ENCODE peak calls at places on chromosome 4, in five cellular contexts. I is HCT116, A is endothelial cell of umbilical vein, X is fibroblast of lung, U is neural progenitor cell. M is an unnamed sample. For H3K9me3, the result is how much of the 10 kb centered on the place peaks cover.

GRCh38 chr4:1910643-1911042 is 39.5 kb downstream of the NSD2 start:
- DNase-seq in A (peak), U (peak), X (peak), I (no peak), M (peak)

GRCh38 chr4:72500214-72500613 is 68.8 kb downstream of the ADAMTS3 start:
- DNase-seq in X (peak), A (no peak), U (no peak), I (no peak), M (no peak)

GRCh38 chr4:35164063-35164462 is 1080.3 kb downstream of the ARAP2 start:
- DNase-seq in I (no peak), X (no peak), A (no peak), U (no peak), M (no peak)

GRCh38 chr4:8665406-8666360 is 73.1 kb downstream of the CPZ start:
- DNase-seq in I (no peak), U (no peak), A (no peak), X (peak), M (no peak)

GRCh38 chr4:26583538-26583864 is 383 bp upstream of the TBC1D19 start:
- DNase-seq in I (no peak), X (peak), U (no peak), A (no peak), M (no peak)

GRCh38 chr4:51884606-51885005 is 41.7 kb downstream of the DCUN1D4 start:
- DNase-seq in U (peak), A (no peak), X (no peak), I (no peak), M (no peak)

GRCh38 chr4:86472377-86473019 is 112.6 kb upstream of the MAPK10 start:
- DNase-seq in I (no peak), X (no peak), A (no peak), U (no peak), M (peak)

GRCh38 chr4:3671571-3672464 is 94.4 kb upstream of the ADRA2C start:
- DNase-seq in I (no peak), A (no peak), U (no peak), X (no peak), M (no peak)

GRCh38 chr4:125735107-125735506 is 420.4 kb downstream of the FAT4 start:
- DNase-seq in U (peak), A (peak), I (no peak), X (peak), M (peak)

GRCh38 chr4:94871644-94872305 is 114.0 kb downstream of the BMPR1B start:
- DNase-seq in X (peak), A (no peak), I (no peak), U (no peak), M (no peak)

GRCh38 chr4:185394568-185395254 is 1.0 kb downstream of the LRP2BP start:
- DNase-seq in X (peak), U (no peak), I (no peak), A (peak), M (no peak)

GRCh38 chr4:32189788-32190187 is 1469.6 kb downstream of the PCDH7 start:
- DNase-seq in I (no peak), X (no peak), U (no peak), A (no peak), M (no peak)

GRCh38 chr4:56666279-56666678 is 14.8 kb downstream of the HOPX start:
- DNase-seq in X (no peak), U (no peak), A (peak), I (no peak), M (no peak)

GRCh38 chr4:17546678-17547077 is 30.3 kb upstream of the LAP3 start:
- DNase-seq in U (no peak), X (no peak), A (no peak), I (no peak), M (no peak)

GRCh38 chr4:1242506-1243450 is 6.2 kb downstream of the CTBP1 start:
- DNase-seq in I (no peak), X (no peak), A (no peak), U (no peak), M (no peak)

GRCh38 chr4:16914208-16914607 is 15.8 kb upstream of the LDB2 start:
- DNase-seq in X (peak), U (peak), A (peak), I (no peak), M (peak)

GRCh38 chr4:26522478-26522877 is 32.2 kb upstream of the CCKAR start:
- DNase-seq in X (peak), I (no peak), U (no peak), A (no peak), M (peak)

GRCh38 chr4:169070071-169070894 is 60.2 kb upstream of the CBR4 start:
- DNase-seq in X (peak), U (peak), A (peak), I (peak), M (peak)

GRCh38 chr4:94550352-94550751 is 98.6 kb downstream of the PDLIM5 start:
- DNase-seq in I (no peak), A (no peak), X (peak), U (no peak), M (no peak)

GRCh38 chr4:2662598-2662997 is 93.5 kb downstream of the TNIP2 start:
- DNase-seq in U (no peak), A (no peak), X (peak), I (no peak), M (no peak)

GRCh38 chr4:162981823-162982222 is 184.9 kb downstream of the NAF1 start:
- DNase-seq in X (no peak), U (no peak), I (no peak), A (no peak), M (no peak)

GRCh38 chr4:118942465-118942864 is 53.8 kb downstream of the SYNPO2 start:
- DNase-seq in U (no peak), I (no peak), X (no peak), A (no peak), M (peak)

GRCh38 chr4:1168291-1169031 is 3.9 kb downstream of the SPON2 start:
- DNase-seq in I (no peak), U (no peak), X (no peak), A (no peak), M (no peak)

GRCh38 chr4:3724319-3725231 is 41.6 kb upstream of the ADRA2C start:
- DNase-seq in X (no peak), I (no peak), U (peak), A (no peak), M (peak)

GRCh38 chr4:100504086-100504874 is 13.5 kb downstream of the EMCN start:
- DNase-seq in A (no peak), X (peak), U (no peak), I (no peak), M (no peak)

GRCh38 chr4:23827971-23828680 is 61.7 kb downstream of the PPARGC1A start:
- DNase-seq in I (no peak), A (no peak), X (peak), U (no peak), M (no peak)

GRCh38 chr4:142416711-142417275 is 429.3 kb downstream of the INPP4B start:
- DNase-seq in A (peak), X (peak), U (no peak), I (no peak), M (peak)

GRCh38 chr4:32962100-32962499 is 2241.9 kb downstream of the PCDH7 start:
- DNase-seq in X (no peak), I (no peak), U (no peak), A (no peak), M (no peak)

GRCh38 chr4:8278009-8278395 is 8.4 kb downstream of the HTRA3 start:
- DNase-seq in X (peak), A (no peak), I (no peak), U (no peak), M (no peak)

GRCh38 chr4:89134775-89135319 is 23.5 kb downstream of the TIGD2 start:
- DNase-seq in U (no peak), I (no peak), X (peak), A (peak), M (peak)

DNA sequence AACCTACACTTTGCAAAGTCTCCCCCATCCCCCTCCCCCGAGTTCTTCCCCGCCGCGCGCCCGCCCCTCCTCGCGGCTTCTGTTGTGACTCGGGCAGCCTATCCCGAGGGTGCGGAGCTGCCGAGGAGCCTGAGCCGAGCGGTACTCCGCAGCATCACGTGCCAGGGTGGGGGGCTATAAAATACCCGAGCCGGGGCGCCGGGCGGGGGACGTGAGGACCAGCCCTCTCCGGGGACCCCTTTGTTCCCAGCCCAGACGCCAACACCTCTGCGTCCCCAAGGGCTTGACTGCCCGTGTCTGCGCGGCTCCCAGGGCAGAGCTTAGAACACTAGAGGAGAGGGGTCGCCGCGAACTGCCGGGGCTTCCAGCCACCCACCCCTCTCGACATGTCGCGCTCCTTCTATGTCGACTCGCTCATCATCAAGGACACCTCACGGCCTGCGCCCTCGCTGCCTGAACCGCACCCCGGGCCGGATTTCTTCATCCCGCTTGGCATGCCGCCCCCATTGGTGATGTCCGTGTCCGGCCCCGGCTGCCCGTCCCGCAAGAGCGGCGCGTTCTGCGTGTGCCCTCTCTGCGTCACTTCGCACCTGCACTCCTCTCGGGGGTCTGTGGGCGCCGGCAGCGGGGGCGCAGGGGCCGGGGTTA is at the start of gene GSX2:
- DNase-seq in I (no peak), X (no peak), U (peak), A (no peak), M (no peak)
- TF ChIP-seq EZH2 in I (no peak), X (no peak), U (peak), A (peak), M (peak)

DNA sequence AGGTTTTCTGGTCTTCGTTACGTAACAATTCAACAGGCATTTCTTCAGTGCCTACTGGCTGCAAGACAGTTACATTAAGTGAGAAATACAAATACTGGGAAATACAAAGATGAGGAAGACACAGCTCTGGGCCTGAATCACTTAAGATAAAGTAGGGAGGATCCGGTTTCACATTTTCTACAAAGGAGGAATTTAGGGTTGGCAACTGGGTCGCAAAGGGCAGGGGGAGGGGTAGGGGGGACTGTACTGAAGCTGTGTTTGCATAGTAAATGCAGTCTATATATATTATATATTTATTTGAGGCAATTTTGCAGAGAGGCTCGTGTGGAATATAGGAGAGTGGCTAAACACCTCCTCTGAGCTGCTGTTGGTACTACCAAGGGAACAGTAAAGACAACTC is 107.4 kb downstream of the MAML3 start:
- DNase-seq in I (no peak), U (peak), A (peak), X (no peak), M (no peak)
- H3K4me3 ChIP-seq in I (no peak), U (no peak), A (no peak), X (no peak), M (no peak)

GRCh38 chr4:28443371-28443770 is 1582.7 kb downstream of the STIM2 start:
- DNase-seq in A (no peak), I (no peak), U (no peak), X (no peak), M (no peak)

GRCh38 chr4:28449080-28449479 is 1588.4 kb downstream of the STIM2 start:
- DNase-seq in U (no peak), I (no peak), A (no peak), X (no peak), M (no peak)

GRCh38 chr4:28443786-28444412 is 1583.3 kb downstream of the STIM2 start:
- DNase-seq in U (no peak), X (peak), A (no peak), I (no peak), M (no peak)

GRCh38 chr4:28444886-28445496 is 1584.3 kb downstream of the STIM2 start:
- DNase-seq in I (no peak), U (no peak), A (peak), X (no peak), M (no peak)
- H3K9me3 ChIP-seq in I (under half), U (under half), A (under half), X (under half), M (under half)

GRCh38 chr4:147941373-147941772 is 209.5 kb downstream of the ARHGAP10 start:
- DNase-seq in I (no peak), U (no peak), X (no peak), A (no peak), M (no peak)

GRCh38 chr4:147944264-147944663 is 212.4 kb downstream of the ARHGAP10 start:
- DNase-seq in I (no peak), A (no peak), U (no peak), X (no peak), M (no peak)

GRCh38 chr4:147944670-147945260 is 212.9 kb downstream of the ARHGAP10 start:
- DNase-seq in U (no peak), A (no peak), I (no peak), X (no peak), M (no peak)

GRCh38 chr4:147943159-147943638 is 211.3 kb downstream of the ARHGAP10 start:
- DNase-seq in I (no peak), A (no peak), U (no peak), X (peak), M (no peak)

DNA sequence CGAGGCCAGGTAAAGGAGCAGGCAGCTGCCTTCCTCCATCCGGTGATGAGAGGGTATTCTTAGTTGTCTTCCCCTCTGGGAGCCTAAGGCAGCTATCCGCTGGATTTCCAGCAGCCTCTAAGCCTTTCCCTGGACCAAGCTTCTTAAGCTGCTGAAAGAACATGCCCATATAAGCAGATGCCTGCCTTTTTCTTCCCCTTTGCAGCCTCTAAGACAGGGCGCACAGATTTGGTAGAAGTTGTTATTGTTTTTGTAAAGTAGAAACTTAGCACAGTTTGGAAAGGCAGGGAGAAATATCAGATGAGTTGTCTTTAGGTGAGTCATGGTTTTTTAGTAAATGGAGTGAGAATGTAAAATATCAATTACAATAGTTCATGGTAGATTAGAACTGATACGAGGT is 210.8 kb downstream of the ARHGAP10 start:
- DNase-seq in A (no peak), X (peak), I (no peak), U (peak), M (no peak)
- TF ChIP-seq EZH2 in A (no peak), X (no peak), I (no peak), U (no peak), M (no peak)

GRCh38 chr4:108619372-108620100 is 840 bp upstream of the RPL34 start:
- DNase-seq in U (no peak), X (no peak), I (no peak), A (no peak), M (no peak)
- H3K4me3 ChIP-seq in U (peak), X (peak), I (peak), A (no peak), M (peak)

M was measured in A673.